ENCODE peak calls at places on chromosome 5, in ten cellular contexts. L is brain microvascular endothelial cell; T is effector memory CD8-positive, alpha-beta T cell; U is endothelial cell; V is mucosa of gallbladder; S is GM20000; N is H4; F is GM23248; E is activated B cell treated with CpG ODN at 0.5 μM for 24 hours; X is IMR-90. O is an unnamed sample.

GRCh38 chr5:67215592-67216471 is 19.2 kb upstream of the CD180 start:
- DNase-seq in V (peak; percentile 88), U (peak; percentile 8), T (peak; percentile 55), L (peak; percentile 28), X (peak; percentile 13), F (peak; percentile 13), E (peak; percentile 70), N (peak; percentile 36), S (peak; percentile 69), O (no peak)

GRCh38 chr5:55533806-55534435 is 843 bp downstream of the PLPP1 start:
- DNase-seq in V (no peak), F (peak; percentile 75), U (no peak), S (peak; percentile 75), T (no peak), X (peak; percentile 48), E (no peak), L (peak; percentile 44), N (peak; percentile 30), O (peak; percentile 75)

GRCh38 chr5:126483156-126483555 is 59.9 kb downstream of the GRAMD2B start:
- DNase-seq in N (no peak), L (no peak), V (no peak), X (peak; percentile 54), T (no peak), F (peak; percentile 35), S (no peak), U (no peak), E (no peak), O (no peak)

GRCh38 chr5:176542135-176542595 is 5.0 kb upstream of the RNF44 start:
- DNase-seq in S (peak; percentile 63), L (no peak), F (no peak), N (no peak), E (peak; percentile 63), T (peak; percentile 43), U (no peak), X (no peak), V (no peak), O (no peak)

GRCh38 chr5:107564896-107565295 is 105.8 kb downstream of the EFNA5 start:
- DNase-seq in X (no peak), T (no peak), V (no peak), N (peak; percentile 62), F (no peak), L (peak; percentile 40), S (no peak), E (no peak), U (no peak), O (no peak)

GRCh38 chr5:77449981-77450380 is 42.1 kb downstream of the WDR41 start:
- DNase-seq in X (peak; percentile 69), N (no peak), S (no peak), E (no peak), F (peak; percentile 59), L (no peak), T (no peak), V (no peak), U (no peak), O (no peak)

GRCh38 chr5:29114331-29114768 is 2076.0 kb upstream of the CDH9 start:
- DNase-seq in S (no peak), L (no peak), T (no peak), E (no peak), F (no peak), V (no peak), X (no peak), N (peak; percentile 47), U (no peak), O (no peak)

GRCh38 chr5:173302546-173303155 is 25.6 kb downstream of the STC2 start:
- DNase-seq in U (no peak), E (no peak), T (no peak), F (peak; percentile 88), S (no peak), X (peak; percentile 82), L (peak; percentile 78), N (peak; percentile 60), V (no peak), O (no peak)

GRCh38 chr5:142748568-142749249 is 21.5 kb upstream of the ARHGAP26 start:
- DNase-seq in F (no peak), E (peak; percentile 46), U (no peak), T (peak; percentile 41), L (no peak), S (peak; percentile 39), N (peak; percentile 11), X (no peak), V (no peak), O (no peak)

GRCh38 chr5:55438931-55439477 is 95.8 kb downstream of the PLPP1 start:
- DNase-seq in F (peak; percentile 58), X (peak; percentile 82), V (peak; percentile 26), L (peak; percentile 69), N (peak; percentile 24), E (no peak), T (no peak), S (no peak), U (no peak), O (no peak)

GRCh38 chr5:67305913-67306710 is 109.5 kb upstream of the CD180 start:
- DNase-seq in U (no peak), N (no peak), V (no peak), L (no peak), T (no peak), X (peak; percentile 56), F (peak; percentile 53), E (no peak), S (no peak), O (no peak)

GRCh38 chr5:171413153-171413910 is 6.1 kb upstream of the FGF18 start:
- DNase-seq in E (no peak), L (no peak), F (no peak), U (no peak), N (no peak), S (no peak), V (no peak), T (no peak), X (no peak), O (no peak)

GRCh38 chr5:112165897-112166737 is 253.0 kb downstream of the EPB41L4A start:
- DNase-seq in S (no peak), V (no peak), U (no peak), N (no peak), X (no peak), E (no peak), F (no peak), T (no peak), L (no peak), O (no peak)

GRCh38 chr5:115875447-115875846 is 33.7 kb downstream of the AP3S1 start:
- DNase-seq in F (peak; percentile 10), E (no peak), U (no peak), V (no peak), X (no peak), S (no peak), L (no peak), N (no peak), T (no peak), O (no peak)

GRCh38 chr5:1763548-1763911 is 36.1 kb downstream of the MRPL36 start:
- DNase-seq in N (peak; percentile 61), E (no peak), F (peak; percentile 85), V (no peak), L (peak; percentile 71), U (peak; percentile 66), S (peak; percentile 82), X (peak; percentile 72), T (peak; percentile 23), O (peak; percentile 58)

GRCh38 chr5:892390-893136 is at the start of the genes BRD9 and TRIP13:
- DNase-seq in N (peak; percentile 78), S (peak; percentile 100), U (peak; percentile 85), V (peak; percentile 78), E (peak; percentile 85), F (peak; percentile 95), T (peak; percentile 77), L (peak; percentile 52), X (peak; percentile 64), O (peak; percentile 87)

GRCh38 chr5:55141945-55142690 is 17.9 kb upstream of the GPX8 start:
- DNase-seq in F (no peak), S (no peak), E (no peak), N (no peak), V (no peak), U (no peak), T (no peak), L (no peak), X (no peak), O (no peak)

GRCh38 chr5:129988453-129988852 is 84.2 kb downstream of the CHSY3 start:
- DNase-seq in U (no peak), V (no peak), X (no peak), S (no peak), T (no peak), F (no peak), N (no peak), L (no peak), E (no peak), O (no peak)

GRCh38 chr5:145479862-145480261 is 355.3 kb downstream of the PRELID2 start:
- DNase-seq in F (peak; percentile 61), X (peak; percentile 56), L (no peak), U (no peak), N (no peak), V (no peak), S (no peak), E (no peak), T (no peak), O (no peak)

GRCh38 chr5:68264024-68264956 is 48.7 kb downstream of the PIK3R1 start:
- DNase-seq in X (peak; percentile 81), S (no peak), V (peak; percentile 80), L (peak; percentile 63), U (no peak), E (no peak), F (peak; percentile 60), T (no peak), N (no peak), O (no peak)

GRCh38 chr5:56440871-56441740 is 208.0 kb upstream of the ANKRD55 start:
- DNase-seq in E (no peak), L (peak; percentile 68), X (peak; percentile 88), F (peak; percentile 76), U (no peak), V (no peak), T (no peak), S (no peak), N (peak; percentile 92), O (no peak)

GRCh38 chr5:40236001-40236400 is 443.7 kb upstream of the PTGER4 start:
- DNase-seq in X (no peak), V (no peak), S (no peak), N (peak; percentile 52), E (no peak), L (no peak), F (no peak), T (no peak), U (no peak), O (no peak)

GRCh38 chr5:171249460-171249859 is 59.6 kb upstream of the TLX3 start:
- DNase-seq in V (no peak), X (no peak), F (no peak), L (no peak), T (no peak), E (no peak), U (no peak), S (no peak), N (no peak), O (no peak)

GRCh38 chr5:16934669-16935068 is 1.4 kb downstream of the MYO10 start:
- DNase-seq in V (no peak), X (peak; percentile 45), F (peak; percentile 61), L (no peak), T (no peak), E (no peak), N (peak; percentile 40), U (no peak), S (no peak), O (no peak)

GRCh38 chr5:42974546-42974945 is 65.6 kb downstream of the ANXA2R start:
- DNase-seq in X (peak; percentile 36), N (no peak), U (no peak), L (peak; percentile 3), T (no peak), S (no peak), V (no peak), F (no peak), E (no peak), O (no peak)

GRCh38 chr5:1724822-1725602 is 74.6 kb downstream of the MRPL36 start:
- DNase-seq in U (peak; percentile 9), F (no peak), S (no peak), L (no peak), T (no peak), V (peak; percentile 10), X (no peak), N (no peak), E (no peak), O (peak; percentile 66)

O was measured in type B pancreatic cell.